ENCODE peak calls at places on chromosomes 2 and 18, in eight cellular contexts. S is D341Med; A is stimulated activated CD4-positive, alpha-beta T cell treated with anti-CD3 and anti-CD28 coated beads, Interleukin-2, amount 100 ng/mL, for 24 hours; M is AG09319; Z is SJSA1; W is ascending aorta; X is choroid plexus epithelial cell; I is tibial nerve. L is an unnamed sample.

GRCh38 chr2:100744589-100744988 is 75.3 kb upstream of the NPAS2 start:
- DNase-seq in M (no peak), Z (no peak), I (no peak), W (no peak), A (no peak), X (peak), S (no peak), L (peak)

GRCh38 chr18:62603211-62603610 is 80.4 kb downstream of the ZCCHC2 start:
- DNase-seq in M (no peak), S (no peak), X (no peak), W (no peak), I (no peak), A (no peak), Z (no peak), L (no peak)

GRCh38 chr18:24054130-24054529 is 39.6 kb downstream of the TTC39C start:
- DNase-seq in I (no peak), A (peak), Z (no peak), W (no peak), M (no peak), X (no peak), S (no peak), L (no peak)

GRCh38 chr2:42567389-42567788 is 1.0 kb upstream of the MTA3 start:
- DNase-seq in I (no peak), M (no peak), Z (no peak), A (no peak), X (peak), W (no peak), S (no peak), L (peak)

GRCh38 chr2:234879671-234880455 is 72.0 kb upstream of the SH3BP4 start:
- DNase-seq in I (no peak), M (no peak), Z (no peak), S (no peak), X (peak), A (no peak), W (no peak), L (peak)

GRCh38 chr2:16034151-16034974 is 94.0 kb downstream of the MYCN start:
- DNase-seq in X (no peak), Z (no peak), S (no peak), M (no peak), I (no peak), W (no peak), A (no peak), L (no peak)

GRCh38 chr2:75703617-75704016 is 7.1 kb downstream of the GCFC2 start:
- DNase-seq in W (no peak), X (no peak), A (no peak), M (no peak), Z (no peak), I (no peak), S (no peak), L (no peak)

GRCh38 chr2:218081063-218081462 is 12.0 kb downstream of the RUFY4 start:
- DNase-seq in Z (no peak), S (no peak), A (no peak), M (no peak), I (no peak), X (peak), W (no peak), L (no peak)

GRCh38 chr2:12032421-12032820 is 286.0 kb downstream of the LPIN1 start:
- DNase-seq in Z (no peak), S (no peak), A (no peak), X (peak), M (no peak), W (no peak), I (no peak), L (no peak)

GRCh38 chr2:71933467-71934319 is 214.0 kb downstream of the CYP26B1 start:
- DNase-seq in Z (no peak), A (no peak), I (no peak), M (no peak), S (peak), W (no peak), X (peak), L (no peak)

GRCh38 chr18:11750581-11751304 is 61.7 kb downstream of the GNAL start:
- DNase-seq in Z (no peak), S (no peak), W (no peak), X (no peak), M (no peak), A (no peak), I (no peak), L (no peak)

GRCh38 chr18:39421319-39421718 is 1855.7 kb upstream of the CELF4 start:
- DNase-seq in X (no peak), A (no peak), I (no peak), M (no peak), Z (no peak), W (no peak), S (no peak), L (no peak)

GRCh38 chr2:100126172-100126571 is 16.2 kb downstream of the AFF3 start:
- DNase-seq in X (no peak), A (no peak), W (no peak), M (no peak), S (no peak), I (no peak), Z (no peak), L (no peak)

GRCh38 chr2:63614448-63614968 is 25.7 kb downstream of the MDH1 start:
- DNase-seq in W (no peak), S (no peak), I (no peak), A (no peak), X (peak), Z (peak), M (no peak), L (peak)

GRCh38 chr2:80567991-80568390 is 263.4 kb upstream of the LRRTM1 start:
- DNase-seq in M (no peak), A (no peak), I (no peak), Z (no peak), S (no peak), W (no peak), X (no peak), L (no peak)

GRCh38 chr2:120564213-120565094 is 171.2 kb upstream of the GLI2 start:
- DNase-seq in A (no peak), Z (no peak), I (no peak), S (no peak), M (no peak), W (no peak), X (no peak), L (no peak)

GRCh38 chr2:109663721-109664120 is 49.6 kb downstream of the SOWAHC start:
- DNase-seq in S (no peak), X (peak), I (peak), M (peak), W (peak), Z (no peak), A (no peak), L (peak)

GRCh38 chr2:47437287-47437686 is 34.3 kb downstream of the MSH2 start:
- DNase-seq in Z (no peak), S (peak), I (no peak), M (peak), X (peak), W (no peak), A (no peak), L (peak)

GRCh38 chr2:17107131-17107530 is 411.1 kb downstream of the RAD51AP2 start:
- DNase-seq in A (no peak), I (no peak), Z (no peak), M (peak), S (no peak), X (peak), W (no peak), L (no peak)

GRCh38 chr2:164903944-164904343 is 51.4 kb downstream of the SLC38A11 start:
- DNase-seq in I (no peak), M (no peak), S (no peak), Z (no peak), W (no peak), X (no peak), A (no peak), L (no peak)

GRCh38 chr2:71512386-71512785 is 59.0 kb downstream of the DYSF start:
- DNase-seq in I (no peak), M (no peak), A (no peak), X (no peak), S (no peak), W (no peak), Z (no peak), L (no peak)

GRCh38 chr2:194203898-194204297 is 1453.1 kb upstream of the SLC39A10 start:
- DNase-seq in M (no peak), I (no peak), S (no peak), Z (no peak), W (no peak), X (peak), A (no peak), L (peak)

GRCh38 chr2:226796840-226797288 is 2.8 kb downstream of the IRS1 start:
- DNase-seq in I (no peak), Z (peak), W (no peak), A (no peak), X (peak), S (peak), M (no peak), L (peak)

GRCh38 chr18:48949606-48950535 is 894 bp downstream of the SMAD7 start:
- DNase-seq in M (no peak), I (no peak), A (peak), Z (peak), W (no peak), X (peak), S (peak), L (peak)

GRCh38 chr2:149787206-149787605 is 199.6 kb upstream of the MMADHC start:
- DNase-seq in S (no peak), I (no peak), Z (no peak), W (no peak), X (no peak), A (no peak), M (no peak), L (no peak)

GRCh38 chr2:20148411-20148810 is 76.5 kb downstream of the SDC1 start:
- DNase-seq in S (no peak), I (peak), Z (no peak), M (no peak), W (no peak), A (no peak), X (peak), L (no peak)

GRCh38 chr18:8176554-8176953 is 432.7 kb upstream of the RAB12 start:
- DNase-seq in W (no peak), S (no peak), Z (no peak), A (no peak), I (no peak), M (no peak), X (no peak), L (no peak)

GRCh38 chr2:64987001-64987962 is 1.9 kb upstream of the SLC1A4 start:
- DNase-seq in X (peak), M (no peak), I (no peak), Z (no peak), A (no peak), W (no peak), S (no peak), L (peak)

GRCh38 chr18:2958819-2959298 is 54.1 kb downstream of the LPIN2 start:
- DNase-seq in Z (no peak), W (no peak), M (peak), A (no peak), S (no peak), X (peak), I (no peak), L (peak)

GRCh38 chr2:19883971-19884720 is 17.6 kb downstream of the TTC32 start:
- DNase-seq in W (no peak), M (no peak), Z (peak), S (no peak), I (no peak), X (no peak), A (no peak), L (no peak)

GRCh38 chr2:144350151-144350802 is 169.6 kb downstream of the ZEB2 start:
- DNase-seq in M (no peak), Z (peak), I (no peak), S (no peak), A (no peak), X (peak), W (no peak), L (peak)

GRCh38 chr2:31675485-31675901 is 94.8 kb upstream of the SRD5A2 start:
- DNase-seq in I (no peak), X (no peak), W (no peak), M (no peak), Z (no peak), S (no peak), A (no peak), L (no peak)

GRCh38 chr2:98454073-98454472 is 9.4 kb downstream of the INPP4A start:
- DNase-seq in I (no peak), M (no peak), X (no peak), S (no peak), Z (no peak), A (no peak), W (no peak), L (no peak)

GRCh38 chr2:235690809-235691450 is 197.1 kb downstream of the AGAP1 start:
- DNase-seq in M (no peak), W (no peak), I (no peak), S (no peak), A (no peak), X (no peak), Z (no peak), L (no peak)

GRCh38 chr2:96737831-96738230 is 2.0 kb downstream of the LMAN2L start:
- DNase-seq in S (no peak), M (no peak), W (no peak), A (no peak), X (no peak), I (no peak), Z (no peak), L (no peak)

GRCh38 chr2:129277611-129278010 is 701.9 kb upstream of the RAB6C start:
- DNase-seq in Z (no peak), X (no peak), I (no peak), A (no peak), M (no peak), S (no peak), W (no peak), L (no peak)

GRCh38 chr2:165401285-165401852 is 68.1 kb upstream of the CSRNP3 start:
- DNase-seq in X (peak), I (peak), Z (no peak), W (no peak), M (peak), S (peak), A (peak), L (peak)

L was measured in fibroblast of pulmonary artery.